ENCODE peak calls at places on chromosomes 1 and 21, in four cellular contexts. One of them, this sample, is unnamed.

GRCh38 chr1:116910379-116911165 is 856 bp downstream of the PTGFRN start:
- DNase-seq in NCI-H1092: no peak
- DNase-seq in LHCN-M2: peak
- DNase-seq in astrocyte of the cerebellum: no peak
- DNase-seq in this sample: no peak

GRCh38 chr1:116259665-116260064 is 113.4 kb upstream of the ATP1A1 start:
- DNase-seq in NCI-H1092: no peak
- DNase-seq in LHCN-M2: no peak
- DNase-seq in astrocyte of the cerebellum: no peak
- DNase-seq in this sample: no peak

GRCh38 chr1:228358039-228358763 is 48.4 kb downstream of the TRIM11 start:
- DNase-seq in NCI-H1092: no peak
- DNase-seq in astrocyte of the cerebellum: no peak
- DNase-seq in LHCN-M2: peak
- DNase-seq in this sample: no peak

GRCh38 chr1:204268101-204268500 is 54.3 kb upstream of the GOLT1A start:
- DNase-seq in NCI-H1092: peak
- DNase-seq in LHCN-M2: no peak
- DNase-seq in astrocyte of the cerebellum: no peak
- DNase-seq in this sample: no peak

GRCh38 chr1:8022395-8023286 is 3.5 kb downstream of the ERRFI1 start:
- DNase-seq in astrocyte of the cerebellum: no peak
- DNase-seq in LHCN-M2: peak
- DNase-seq in NCI-H1092: no peak
- DNase-seq in this sample: no peak

GRCh38 chr1:211574705-211575104 is 4.3 kb downstream of the SLC30A1 start:
- DNase-seq in LHCN-M2: no peak
- DNase-seq in NCI-H1092: no peak
- DNase-seq in astrocyte of the cerebellum: no peak
- DNase-seq in this sample: no peak

GRCh38 chr1:182995894-182996293 is 27.3 kb upstream of the LAMC1 start:
- DNase-seq in NCI-H1092: no peak
- DNase-seq in LHCN-M2: no peak
- DNase-seq in astrocyte of the cerebellum: no peak
- DNase-seq in this sample: no peak

GRCh38 chr21:45054927-45055612 is 19.3 kb upstream of the ADARB1 start:
- DNase-seq in LHCN-M2: no peak
- DNase-seq in NCI-H1092: no peak
- DNase-seq in astrocyte of the cerebellum: no peak
- DNase-seq in this sample: no peak

GRCh38 chr1:212858461-212859265 is 588 bp downstream of the FLVCR1 start:
- DNase-seq in astrocyte of the cerebellum: no peak
- DNase-seq in NCI-H1092: no peak
- DNase-seq in LHCN-M2: peak
- DNase-seq in this sample: peak